ENCODE peak calls at places on chromosomes 16 and 17, in four cellular contexts. C is astrocyte of the spinal cord, O is body of pancreas, J is tibial nerve. I is an unnamed sample.

GRCh38 chr16:15644306-15644961 is 1.5 kb upstream of the MARF1 start:
- DNase-seq in C (no peak), O (no peak), J (no peak), I (peak; percentile 41)

GRCh38 chr16:18804540-18804939 is 3.2 kb upstream of the ARL6IP1 start:
- DNase-seq in C (no peak), O (no peak), J (no peak), I (no peak)

GRCh38 chr16:54000361-54000760 is 286.2 kb downstream of the IRX3 start:
- DNase-seq in C (peak; percentile 20), O (no peak), J (no peak), I (no peak)

GRCh38 chr17:73192894-73193701 is at the start of gene COG1:
- DNase-seq in C (peak; percentile 93), O (peak; percentile 91), J (peak; percentile 75), I (peak; percentile 94)

GRCh38 chr16:8505327-8505991 is 84.9 kb downstream of the TMEM114 start:
- DNase-seq in C (no peak), O (no peak), J (no peak), I (no peak)

GRCh38 chr17:80981062-80981902 is 10.4 kb upstream of the CHMP6 start:
- DNase-seq in C (no peak), O (no peak), J (no peak), I (no peak)

GRCh38 chr17:62723842-62724241 is 84.3 kb downstream of the MARCHF10 start:
- DNase-seq in C (no peak), O (no peak), J (no peak), I (no peak)

GRCh38 chr17:73559532-73559931 is 84.7 kb downstream of the SDK2 start:
- DNase-seq in C (no peak), O (no peak), J (no peak), I (no peak)

GRCh38 chr17:43732961-43733360 is 25.6 kb downstream of the SOST start:
- DNase-seq in C (peak; percentile 52), O (no peak), J (no peak), I (peak; percentile 82)

GRCh38 chr16:89190150-89190958 is 10.0 kb downstream of the SLC22A31 start:
- DNase-seq in C (no peak), O (no peak), J (no peak), I (no peak)

GRCh38 chr16:4922721-4923342 is 14.1 kb downstream of the PPL start:
- DNase-seq in C (no peak), O (no peak), J (no peak), I (no peak)

GRCh38 chr17:76727745-76728456 is 1.3 kb downstream of the METTL23 start:
- DNase-seq in C (no peak), O (peak; percentile 21), J (no peak), I (peak; percentile 36)

GRCh38 chr17:7419833-7420610 is at the start of gene SPEM1:
- DNase-seq in C (no peak), O (no peak), J (no peak), I (no peak)

GRCh38 chr17:58269557-58270291 is 11.0 kb downstream of the MPO start:
- DNase-seq in C (no peak), O (no peak), J (no peak), I (no peak)

GRCh38 chr17:44916059-44916780 is 920 bp upstream of the GFAP start:
- DNase-seq in C (no peak), O (no peak), J (no peak), I (peak; percentile 28)

GRCh38 chr16:82668094-82668493 is 41.3 kb downstream of the CDH13 start:
- DNase-seq in C (no peak), O (no peak), J (no peak), I (no peak)

GRCh38 chr16:78903237-78903636 is 697.3 kb downstream of the MAF start:
- DNase-seq in C (no peak), O (no peak), J (no peak), I (no peak)

GRCh38 chr17:39635614-39636176 is 1.2 kb upstream of the STARD3 start:
- DNase-seq in C (no peak), O (no peak), J (no peak), I (no peak)

GRCh38 chr16:49340466-49340865 is 33.1 kb upstream of the C16orf78 start:
- DNase-seq in C (no peak), O (no peak), J (no peak), I (no peak)

GRCh38 chr17:14321476-14321949 is 20.6 kb downstream of the HS3ST3B1 start:
- DNase-seq in C (peak; percentile 66), O (no peak), J (no peak), I (no peak)

GRCh38 chr17:40936976-40937375 is 470 bp downstream of the KRT23 start:
- DNase-seq in C (no peak), O (no peak), J (no peak), I (no peak)

GRCh38 chr17:80063815-80064585 is 27.6 kb downstream of the CCDC40 start:
- DNase-seq in C (peak; percentile 58), O (peak; percentile 30), J (no peak), I (peak; percentile 36)

GRCh38 chr16:67084345-67085028 is 25.3 kb upstream of the PHAF1 start:
- DNase-seq in C (no peak), O (no peak), J (no peak), I (no peak)

GRCh38 chr17:29977836-29978235 is 36.4 kb downstream of the EFCAB5 start:
- DNase-seq in C (peak; percentile 3), O (no peak), J (no peak), I (peak; percentile 63)

GRCh38 chr16:76577003-76577402 is 299.8 kb downstream of the CNTNAP4 start:
- DNase-seq in C (no peak), O (no peak), J (no peak), I (no peak)

GRCh38 chr17:5781236-5781927 is 197.1 kb upstream of the NLRP1 start:
- DNase-seq in C (no peak), O (no peak), J (no peak), I (no peak)

GRCh38 chr16:66705790-66706505 is 9.4 kb upstream of the CMTM4 start:
- DNase-seq in C (peak; percentile 29), O (peak; percentile 41), J (peak; percentile 41), I (peak; percentile 55)

GRCh38 chr17:41583137-41584127 is 3.3 kb downstream of the KRT14 start:
- DNase-seq in C (no peak), O (peak; percentile 58), J (no peak), I (no peak)

GRCh38 chr17:82051776-82052637 is at the start of the genes GPS1 and RFNG:
- DNase-seq in C (peak; percentile 50), O (peak; percentile 81), J (peak; percentile 64), I (no peak)

GRCh38 chr17:66667491-66668030 is 167.4 kb upstream of the CACNG5 start:
- DNase-seq in C (no peak), O (no peak), J (no peak), I (no peak)

GRCh38 chr17:61317779-61318178 is 81.9 kb upstream of the TBX2 start:
- DNase-seq in C (no peak), O (no peak), J (no peak), I (no peak)

DNA sequence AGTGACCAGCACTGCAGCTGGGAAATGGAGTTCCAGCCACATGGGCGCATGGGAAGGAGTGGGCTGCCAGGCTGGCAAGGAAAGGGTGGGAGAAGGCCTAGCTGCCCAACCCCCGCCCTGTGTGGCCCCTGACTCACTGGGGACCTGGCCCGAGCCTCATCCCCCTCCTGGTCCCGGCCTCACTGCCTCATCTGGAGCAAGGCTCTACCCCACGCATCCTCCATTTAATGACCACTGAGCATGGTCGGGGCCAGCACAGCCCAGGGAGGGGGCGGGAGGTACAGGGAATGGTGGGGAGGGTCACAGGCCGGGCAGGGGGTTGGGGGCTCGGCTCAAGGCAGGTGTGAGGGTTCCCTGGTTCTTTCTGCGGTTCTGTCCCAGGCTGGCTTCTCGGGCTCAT is 16.1 kb downstream of the SPNS2 start:
- DNase-seq in C (no peak), O (no peak), J (no peak), I (no peak)
- H3K4me3 ChIP-seq in C (no peak overlapping the region), O (no peak overlapping the region), J (no peak overlapping the region), I (no peak overlapping the region)

DNA sequence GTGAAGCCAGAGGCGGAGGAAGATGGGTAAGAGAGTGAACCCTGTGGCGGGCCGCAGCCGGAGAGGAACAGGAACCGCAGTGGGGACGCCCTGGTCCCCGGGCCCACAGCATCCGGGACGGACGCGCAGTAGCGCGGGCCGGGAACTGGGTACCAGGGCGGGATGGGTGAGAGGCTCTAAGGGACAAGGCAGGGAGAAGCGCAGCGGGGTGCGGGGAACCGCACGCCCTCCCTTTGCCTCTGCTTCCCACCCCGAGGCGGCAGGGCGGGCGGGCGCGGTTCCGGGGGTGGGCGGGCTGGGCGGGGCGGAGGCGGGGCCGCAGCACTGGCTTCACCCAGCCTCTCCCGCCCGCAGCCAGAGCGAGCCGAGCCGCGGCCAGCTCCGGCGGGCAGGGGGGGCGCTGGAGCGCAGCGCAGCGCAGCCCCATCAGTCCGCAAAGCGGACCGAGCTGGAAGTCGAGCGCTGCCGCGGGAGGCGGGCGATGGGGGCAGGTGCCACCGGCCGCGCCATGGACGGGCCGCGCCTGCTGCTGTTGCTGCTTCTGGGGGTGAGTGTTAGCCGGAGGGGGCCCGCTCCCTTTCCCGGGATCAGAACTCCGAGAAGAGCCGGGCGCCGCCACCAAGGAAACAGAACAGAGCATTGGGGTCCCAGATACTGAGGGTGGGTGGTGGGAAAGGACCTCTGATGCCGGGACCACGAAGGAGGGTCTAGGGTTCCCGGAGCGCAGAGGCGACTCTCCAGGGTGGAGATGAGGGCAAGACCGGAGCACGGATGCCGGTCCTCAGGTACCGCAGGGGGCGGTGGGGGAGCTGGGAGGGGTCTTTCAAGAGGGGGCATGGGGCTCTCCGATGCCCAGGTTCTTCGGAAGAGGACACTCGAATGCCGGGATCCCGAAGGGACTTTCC is at the start of gene NGFR:
- DNase-seq in C (no peak), O (peak; percentile 32), J (no peak), I (peak; percentile 25)
- TF ChIP-seq CTCF in C (no peak), O (no peak), J (no peak), I (no peak)

DNA sequence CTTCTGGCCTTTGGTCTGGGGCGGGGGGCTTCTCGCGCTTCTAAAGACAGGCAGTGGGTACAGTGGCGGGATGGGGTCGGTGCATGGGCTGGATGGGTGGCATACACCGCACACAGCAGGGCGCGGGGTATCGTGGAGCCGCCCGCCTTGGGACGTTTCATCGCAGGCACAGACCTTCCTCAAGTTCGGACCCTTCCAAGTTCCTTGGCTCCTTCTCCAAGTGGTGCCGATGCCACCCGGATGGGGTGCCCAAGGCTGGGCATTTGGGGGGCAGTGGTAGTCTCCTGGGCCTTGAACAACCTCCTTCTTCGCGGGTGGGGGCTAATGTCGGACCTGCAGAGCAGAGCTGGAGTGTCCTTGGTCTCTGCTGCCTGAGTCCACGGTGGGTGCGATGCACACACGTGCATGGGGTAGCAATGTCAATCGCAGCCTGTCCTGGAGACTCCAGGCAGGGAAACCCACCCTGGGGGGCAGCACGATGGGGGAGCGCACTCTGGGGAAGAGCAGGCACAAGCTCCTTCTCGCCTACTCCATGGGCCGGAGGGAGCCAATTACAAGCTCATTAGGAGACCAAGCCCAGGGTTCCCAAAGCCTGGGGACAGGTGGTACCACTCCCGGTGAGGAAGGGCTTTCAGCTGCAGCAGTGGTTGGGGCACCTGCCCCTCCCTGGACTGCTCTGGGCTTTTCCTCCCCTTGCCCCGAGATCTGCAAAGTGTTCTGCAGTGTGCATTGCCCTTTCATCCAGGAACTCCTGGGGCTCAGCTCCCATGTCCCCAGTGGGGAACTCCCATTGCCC is 721 bp upstream of the MTSS2 start:
- DNase-seq in C (no peak), O (no peak), J (no peak), I (peak; percentile 17)
- H3K4me3 ChIP-seq in C (peak overlapping the region; percentile 29), O (no peak overlapping the region), J (peak overlapping the region; percentile 66), I (peak overlapping the region; percentile 33)

DNA sequence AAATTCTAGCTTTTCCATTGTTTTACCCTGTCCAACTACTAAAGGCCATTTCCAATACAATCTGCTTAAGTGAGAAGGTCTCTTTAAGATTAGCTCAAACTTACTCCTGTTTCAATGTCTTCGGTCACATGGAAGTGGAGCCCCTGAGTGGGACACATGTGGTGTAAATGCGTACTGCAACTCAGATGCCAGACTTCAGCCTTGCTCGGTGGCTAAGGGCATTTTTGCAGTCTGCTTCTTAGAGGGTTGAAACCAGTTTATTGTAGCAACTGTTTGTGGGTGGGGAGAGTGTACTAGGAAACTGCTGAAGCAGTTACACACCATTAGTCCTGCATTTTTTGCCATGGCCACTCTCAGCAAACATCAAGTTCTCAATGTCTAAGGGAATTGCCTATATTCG is 140.6 kb downstream of the PARN start:
- DNase-seq in C (no peak), O (no peak), J (no peak), I (no peak)
- TF ChIP-seq CTCF in C (peak; percentile 28), O (no peak), J (no peak), I (no peak)